ENCODE peak calls at places on chromosomes 16 and 17, in eight cellular contexts. R is GM10248; Y is Caco-2; D is CD8-positive, alpha-beta T cell; P is ascending aorta; N is Peyer's patch; H is mesothelial cell of epicardium; V is MM.1S. Q is an unnamed sample.

GRCh38 chr17:44971776-44972483 is 3.8 kb upstream of the C1QL1 start:
- DNase-seq in R (no peak), Y (no peak), D (no peak), P (no peak), N (no peak), H (no peak), V (no peak), Q (peak; percentile 60)

GRCh38 chr17:71975331-71975801 is 145.5 kb upstream of the SOX9 start:
- DNase-seq in R (no peak), Y (no peak), D (no peak), P (peak; percentile 79), N (no peak), H (no peak), V (no peak), Q (no peak)

GRCh38 chr16:20944861-20945390 is 44.4 kb downstream of the LYRM1 start:
- DNase-seq in R (no peak), Y (no peak), D (no peak), P (no peak), N (no peak), H (no peak), V (peak; percentile 20), Q (no peak)

GRCh38 chr17:41464173-41464572 is 3.0 kb downstream of the KRT32 start:
- DNase-seq in R (no peak), Y (no peak), D (no peak), P (no peak), N (no peak), H (no peak), V (no peak), Q (no peak)

GRCh38 chr17:39730095-39730921 is at the start of gene MIEN1:
- DNase-seq in R (peak; percentile 99), Y (peak; percentile 92), D (peak; percentile 95), P (peak; percentile 95), N (peak; percentile 91), H (peak; percentile 97), V (peak; percentile 88), Q (peak; percentile 65)

GRCh38 chr16:49116873-49117272 is 164.8 kb downstream of the CBLN1 start:
- DNase-seq in R (no peak), Y (no peak), D (no peak), P (no peak), N (no peak), H (no peak), V (no peak), Q (peak; percentile 63)

GRCh38 chr17:41689497-41690299 is 1.0 kb downstream of the EIF1 start:
- DNase-seq in R (no peak), Y (no peak), D (peak; percentile 15), P (no peak), N (peak; percentile 37), H (no peak), V (peak; percentile 74), Q (peak; percentile 53)

GRCh38 chr16:35506018-35506897 is 2046.8 kb downstream of the TP53TG3F start:
- DNase-seq in R (no peak), Y (no peak), D (no peak), P (no peak), N (no peak), H (no peak), V (no peak), Q (no peak)

GRCh38 chr17:36743130-36743529 is 141.7 kb downstream of the MRM1 start:
- DNase-seq in R (no peak), Y (no peak), D (no peak), P (no peak), N (no peak), H (no peak), V (no peak), Q (no peak)

GRCh38 chr16:52408197-52408845 is 138.6 kb downstream of the TOX3 start:
- DNase-seq in R (no peak), Y (no peak), D (no peak), P (no peak), N (no peak), H (no peak), V (no peak), Q (no peak)

GRCh38 chr16:83675136-83675535 is 132.6 kb upstream of the HSBP1 start:
- DNase-seq in R (no peak), Y (no peak), D (no peak), P (no peak), N (no peak), H (no peak), V (no peak), Q (no peak)

GRCh38 chr16:63422633-63423032 is 1386.4 kb upstream of the CDH8 start:
- DNase-seq in R (no peak), Y (no peak), D (no peak), P (no peak), N (no peak), H (no peak), V (no peak), Q (no peak)

GRCh38 chr16:85321856-85322271 is 209.6 kb upstream of the CIBAR2 start:
- DNase-seq in R (no peak), Y (no peak), D (no peak), P (peak; percentile 99), N (peak; percentile 38), H (no peak), V (no peak), Q (no peak)

GRCh38 chr16:59597269-59597668 is 863.2 kb upstream of the GOT2 start:
- DNase-seq in R (no peak), Y (no peak), D (no peak), P (no peak), N (no peak), H (no peak), V (no peak), Q (no peak)

GRCh38 chr16:2061023-2061422 is 13.2 kb downstream of the TSC2 start:
- DNase-seq in R (no peak), Y (no peak), D (no peak), P (no peak), N (no peak), H (no peak), V (no peak), Q (no peak)

GRCh38 chr17:7873051-7873450 is 15.2 kb downstream of the CYB5D1 start:
- DNase-seq in R (no peak), Y (no peak), D (no peak), P (no peak), N (no peak), H (no peak), V (no peak), Q (no peak)

GRCh38 chr17:21689604-21690003 is 2.7 kb upstream of the KCNJ18 start:
- DNase-seq in R (no peak), Y (no peak), D (no peak), P (peak; percentile 88), N (no peak), H (no peak), V (no peak), Q (no peak)

DNA sequence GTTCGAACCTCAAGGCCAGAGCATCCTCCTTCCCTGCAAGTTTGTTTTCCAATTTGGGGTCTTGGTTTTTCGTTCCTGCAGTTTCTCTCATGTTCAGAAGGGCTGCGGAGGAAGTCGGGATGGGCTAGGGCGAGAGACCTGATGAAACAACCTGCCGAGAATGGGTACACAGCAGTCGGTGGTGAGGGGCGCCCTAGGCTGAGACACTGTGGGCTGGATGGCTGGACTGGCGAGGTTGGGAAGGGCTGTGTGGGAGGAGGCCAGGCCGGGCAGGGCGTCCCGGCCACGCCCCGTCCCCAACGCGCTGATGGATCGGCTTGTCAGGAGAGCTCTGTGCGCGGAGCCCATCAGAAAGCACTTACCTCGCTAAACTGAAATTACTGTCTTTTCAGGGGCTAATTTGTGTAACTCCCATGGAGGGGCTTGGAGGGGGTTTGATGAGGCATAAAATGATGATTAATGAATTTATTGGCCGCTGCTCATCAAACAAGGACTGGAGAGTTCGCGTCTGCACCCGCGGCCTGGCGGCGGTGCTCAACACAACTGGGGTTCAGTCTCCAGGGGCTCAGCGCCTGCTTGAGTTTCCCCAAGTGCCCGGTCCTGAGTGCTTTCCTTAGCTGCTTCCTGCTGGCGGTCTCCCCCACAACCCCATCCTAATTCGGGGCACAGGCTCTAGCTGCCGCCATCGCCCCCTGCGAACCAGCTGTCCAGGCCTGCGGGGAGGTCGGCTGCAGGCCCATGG is 9.0 kb downstream of the IRX5 start:
- DNase-seq in R (no peak), Y (no peak), D (no peak), P (no peak), N (no peak), H (no peak), V (no peak), Q (no peak)
- TF ChIP-seq CTCF in R (no peak), Y (no peak), D (no peak), P (no peak), N (no peak), H (no peak), V (no peak), Q (no peak)

GRCh38 chr16:72818286-72818845 is 229.6 kb downstream of the ZFHX3 start:
- DNase-seq in R (no peak), Y (no peak), D (no peak), P (no peak), N (no peak), H (no peak), V (no peak), Q (no peak)
- TF ChIP-seq CTCF in R (no peak), Y (peak; percentile 15), D (no peak), P (no peak), N (no peak), H (no peak), V (no peak), Q (no peak)

DNA sequence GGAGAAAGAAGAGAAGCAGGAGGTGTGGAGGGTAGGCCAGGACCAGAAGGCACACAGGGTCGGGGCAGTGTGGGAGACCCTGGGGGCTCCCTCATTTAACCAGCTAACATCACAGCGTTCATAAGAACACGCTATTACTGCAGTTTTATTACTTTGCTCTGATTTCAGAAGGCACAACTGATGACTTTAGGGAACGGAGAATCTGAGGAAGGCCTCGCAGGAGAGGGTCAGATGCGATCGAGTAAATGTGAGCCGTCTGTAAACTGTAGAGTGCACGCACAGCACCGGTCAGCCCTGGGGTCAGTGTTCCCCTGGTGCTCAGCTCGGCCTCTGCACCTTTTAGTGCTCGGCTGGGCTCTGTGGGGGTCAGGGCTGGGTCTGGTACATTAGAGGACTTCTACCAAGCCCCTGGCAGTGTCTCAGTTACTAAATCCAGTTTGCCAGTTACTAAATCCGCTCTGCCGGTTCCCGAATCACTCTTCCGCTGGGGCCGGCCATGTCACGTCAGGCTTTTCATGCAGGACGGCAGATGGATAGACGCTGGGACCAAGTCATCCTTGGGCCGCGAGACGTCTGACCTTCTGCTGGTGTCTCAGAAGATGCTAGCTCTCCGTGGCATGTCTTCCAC is 325.9 kb downstream of the SEC14L1 start:
- DNase-seq in R (no peak), Y (no peak), D (no peak), P (no peak), N (no peak), H (no peak), V (peak; percentile 2), Q (no peak)
- TF ChIP-seq CTCF in R (no peak), Y (no peak), D (no peak), P (no peak), N (no peak), H (no peak), V (no peak), Q (no peak)

DNA sequence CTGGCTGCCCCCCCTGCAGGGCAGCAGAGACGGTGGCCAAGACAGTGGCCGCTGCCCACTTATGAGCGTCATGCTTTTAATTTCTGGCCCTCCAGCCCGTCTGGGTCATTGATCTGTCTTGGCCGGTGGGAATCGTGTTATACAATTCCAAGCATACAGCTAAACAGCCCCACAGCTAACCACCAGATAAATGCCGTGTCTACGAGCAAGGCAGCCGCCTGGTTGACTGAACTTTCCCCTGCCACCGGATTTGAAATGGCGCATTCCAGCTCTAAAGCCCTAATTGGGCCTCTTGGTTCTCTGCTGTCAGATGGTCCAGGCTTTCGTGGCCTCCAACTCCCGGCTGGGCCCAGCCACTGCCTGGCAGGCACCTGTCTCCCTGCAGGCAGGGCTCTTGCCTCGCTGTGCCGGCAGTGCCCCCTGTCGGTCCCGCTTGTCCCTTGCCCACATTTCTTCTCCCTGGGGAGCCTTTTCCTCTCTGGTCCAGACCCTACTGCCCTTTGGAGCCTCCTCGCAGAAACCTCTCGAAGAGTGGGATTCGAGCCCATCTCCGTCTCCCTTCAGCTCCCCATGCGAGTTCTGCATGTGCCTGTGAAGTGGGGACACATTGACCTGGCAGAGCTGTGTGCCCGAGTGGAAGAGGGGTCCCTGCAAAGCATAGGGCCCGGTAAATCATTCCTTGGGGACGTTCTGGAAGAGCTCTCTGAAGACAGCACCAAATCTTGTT is 1.8 kb upstream of the RBFOX3 start:
- DNase-seq in R (peak; percentile 74), Y (peak; percentile 81), D (peak; percentile 3), P (no peak), N (no peak), H (peak; percentile 72), V (peak; percentile 52), Q (no peak)
- TF ChIP-seq CTCF in R (peak; percentile 61), Y (peak; percentile 79), D (peak; percentile 25), P (no peak), N (peak; percentile 46), H (peak; percentile 82), V (peak; percentile 76), Q (peak; percentile 81)

Q was measured in foreskin keratinocyte.